ENCODE peak calls at places on chromosomes 5 and 9, in nine cellular contexts. W is DMS53, Y is activated T-cell treated with anti-CD3 and anti-CD28 coated beads for 1 hour, N is pulmonary artery endothelial cell, J is EL, P is esophagus squamous epithelium, E is amygdala, Q is HEK293T, R is hippocampal formation. K is an unnamed sample.

GRCh38 chr9:81613002-81613750 is 76.2 kb downstream of the TLE1 start:
- DNase-seq in W (no peak), N (no peak), Q (no peak), J (peak; percentile 62), P (no peak), Y (no peak), R (peak; percentile 55), E (peak; percentile 12), K (no peak)

GRCh38 chr5:76763136-76763535 is 47.2 kb downstream of the F2R start:
- DNase-seq in E (no peak), J (no peak), R (no peak), N (no peak), Y (no peak), P (no peak), Q (no peak), W (no peak), K (no peak)

GRCh38 chr9:135391759-135392158 is 87.8 kb upstream of the PPP1R26 start:
- DNase-seq in Q (no peak), R (no peak), E (no peak), Y (no peak), W (no peak), P (no peak), N (no peak), J (no peak), K (no peak)

GRCh38 chr5:36874465-36874864 is 2.1 kb upstream of the NIPBL start:
- DNase-seq in J (peak; percentile 24), Y (no peak), W (peak; percentile 13), E (no peak), N (no peak), Q (no peak), P (no peak), R (no peak), K (no peak)

GRCh38 chr5:157745041-157745456 is 1.5 kb downstream of the LSM11 start:
- DNase-seq in R (no peak), W (no peak), P (no peak), Y (no peak), E (no peak), N (no peak), Q (no peak), J (no peak), K (no peak)

GRCh38 chr5:131505237-131505908 is 129.7 kb downstream of the RAPGEF6 start:
- DNase-seq in Q (no peak), N (no peak), W (no peak), Y (no peak), E (no peak), P (no peak), R (no peak), J (peak; percentile 37), K (no peak)

GRCh38 chr5:87114631-87115030 is 153.1 kb upstream of the RASA1 start:
- DNase-seq in Q (no peak), W (no peak), Y (no peak), N (no peak), R (no peak), E (no peak), J (no peak), P (no peak), K (no peak)

GRCh38 chr5:113163328-113163727 is 186.7 kb downstream of the DCP2 start:
- DNase-seq in R (no peak), Q (no peak), E (no peak), J (peak; percentile 65), Y (no peak), P (no peak), W (no peak), N (peak; percentile 44), K (no peak)

GRCh38 chr5:29169851-29170250 is 2023.6 kb upstream of the CDH6 start:
- DNase-seq in Y (no peak), J (no peak), W (no peak), Q (no peak), E (no peak), N (no peak), R (no peak), P (no peak), K (no peak)

GRCh38 chr5:98099448-98100105 is 673.9 kb upstream of the RGMB start:
- DNase-seq in N (peak; percentile 5), W (no peak), J (peak; percentile 14), E (no peak), Y (no peak), P (no peak), R (no peak), Q (no peak), K (no peak)

GRCh38 chr9:96379461-96379860 is 4.0 kb downstream of the SLC35D2 start:
- DNase-seq in R (peak; percentile 7), E (no peak), W (no peak), P (no peak), Q (no peak), J (no peak), Y (no peak), N (no peak), K (no peak)

GRCh38 chr9:36189978-36190377 is 743 bp upstream of the CLTA start:
- DNase-seq in N (no peak), E (no peak), R (no peak), W (peak; percentile 32), Q (no peak), J (no peak), Y (no peak), P (no peak), K (no peak)

GRCh38 chr9:92564479-92564878 is 28.7 kb upstream of the ECM2 start:
- DNase-seq in W (no peak), E (no peak), J (peak; percentile 10), Y (no peak), R (no peak), Q (no peak), P (no peak), N (no peak), K (no peak)

GRCh38 chr5:113451797-113452196 is 17.0 kb upstream of the TSSK1B start:
- DNase-seq in Y (no peak), R (no peak), J (peak; percentile 7), N (no peak), W (no peak), P (no peak), E (no peak), Q (no peak), K (no peak)

GRCh38 chr9:91847576-91847975 is 102.5 kb downstream of the ROR2 start:
- DNase-seq in W (no peak), E (no peak), N (no peak), J (peak; percentile 22), R (peak; percentile 17), Q (no peak), Y (no peak), P (no peak), K (no peak)

GRCh38 chr9:78932849-78933627 is 636.1 kb downstream of the PSAT1 start:
- DNase-seq in W (peak; percentile 33), J (peak; percentile 92), N (peak; percentile 35), Q (no peak), Y (no peak), P (no peak), R (no peak), E (no peak), K (no peak)

GRCh38 chr5:143693691-143694252 is 118.2 kb upstream of the HMHB1 start:
- DNase-seq in J (no peak), W (no peak), Y (no peak), P (no peak), E (no peak), R (no peak), Q (no peak), N (no peak), K (no peak)

GRCh38 chr5:58905944-58906343 is 323.1 kb downstream of the RAB3C start:
- DNase-seq in W (no peak), P (no peak), Q (no peak), E (no peak), J (no peak), Y (no peak), N (no peak), R (no peak), K (no peak)

GRCh38 chr5:19605846-19606407 is 382.1 kb downstream of the CDH18 start:
- DNase-seq in N (no peak), W (peak; percentile 77), Q (no peak), R (no peak), J (no peak), Y (no peak), P (no peak), E (no peak), K (no peak)

GRCh38 chr9:33024126-33024965 is 727 bp upstream of the DNAJA1 start:
- DNase-seq in E (no peak), Q (no peak), J (peak; percentile 42), P (no peak), R (no peak), N (no peak), Y (no peak), W (peak; percentile 73), K (peak; percentile 58)

GRCh38 chr5:107486489-107486888 is 184.2 kb downstream of the EFNA5 start:
- DNase-seq in Q (no peak), E (no peak), P (no peak), J (peak; percentile 49), W (peak; percentile 8), R (no peak), N (no peak), Y (no peak), K (no peak)

GRCh38 chr9:69079186-69079585 is 43.6 kb downstream of the FXN start:
- DNase-seq in E (no peak), Q (no peak), N (no peak), R (no peak), J (no peak), W (no peak), Y (no peak), P (no peak), K (no peak)

GRCh38 chr9:135479469-135480052 is at the start of gene PPP1R26:
- DNase-seq in W (peak; percentile 69), R (no peak), Y (no peak), J (no peak), P (no peak), Q (peak; percentile 29), N (no peak), E (no peak), K (peak; percentile 6)

GRCh38 chr5:140402258-140403074 is 833 bp downstream of the ANKHD1 start:
- DNase-seq in Y (peak; percentile 29), W (peak; percentile 75), E (peak; percentile 24), J (peak; percentile 66), P (peak; percentile 23), N (no peak), Q (peak; percentile 46), R (no peak), K (peak; percentile 0)

GRCh38 chr9:134623408-134624066 is 18.1 kb upstream of the COL5A1 start:
- DNase-seq in W (no peak), P (no peak), E (no peak), J (no peak), Y (no peak), R (no peak), N (no peak), Q (no peak), K (no peak)

GRCh38 chr9:124280176-124280691 is 22.5 kb downstream of the NEK6 start:
- DNase-seq in P (no peak), W (no peak), R (no peak), Y (no peak), E (no peak), J (peak; percentile 79), Q (no peak), N (peak; percentile 88), K (no peak)

GRCh38 chr5:134948929-134949328 is 18.8 kb upstream of the CATSPER3 start:
- DNase-seq in W (no peak), R (no peak), Q (no peak), N (peak; percentile 10), Y (no peak), J (peak; percentile 23), E (no peak), P (no peak), K (no peak)

GRCh38 chr5:10036136-10036535 is 213.6 kb downstream of the ATPSCKMT start:
- DNase-seq in W (no peak), N (no peak), Y (no peak), J (peak; percentile 65), Q (no peak), R (no peak), E (no peak), P (no peak), K (peak; percentile 8)

GRCh38 chr5:14061106-14061505 is 82.0 kb upstream of the TRIO start:
- DNase-seq in J (no peak), Q (peak; percentile 22), N (no peak), W (peak; percentile 40), E (no peak), Y (no peak), P (no peak), R (no peak), K (no peak)

GRCh38 chr5:139725073-139725830 is 70.4 kb upstream of the PSD2 start:
- DNase-seq in N (peak; percentile 39), Y (no peak), J (peak; percentile 95), R (no peak), W (peak; percentile 33), P (no peak), E (no peak), Q (no peak), K (no peak)

GRCh38 chr9:36560813-36561212 is 11.9 kb upstream of the MELK start:
- DNase-seq in P (no peak), Y (no peak), W (no peak), E (no peak), N (no peak), Q (no peak), R (no peak), J (peak; percentile 64), K (no peak)